ENCODE peak calls at places on chromosomes 16 and 17, in five cellular contexts. O is frontal cortex, C is NCI-H1436, Q is HFFc6, V is COLO829. K is an unnamed sample.
A peak's percentile ranks its signal among the peaks of the same experiment; 100 is the strongest.

GRCh38 chr17:35498429-35499178 is 38.9 kb downstream of the SLFN12L start:
- DNase-seq in Q (no peak), V (no peak), C (no peak), O (no peak), K (no peak)

GRCh38 chr17:61200349-61200735 is 199.3 kb upstream of the TBX2 start:
- DNase-seq in O (no peak), C (no peak), V (no peak), Q (no peak), K (no peak)

GRCh38 chr17:10046786-10047609 is 141.9 kb upstream of the RCVRN start:
- DNase-seq in Q (no peak), C (no peak), V (no peak), O (no peak), K (no peak)

GRCh38 chr16:56894331-56894917 is 29.4 kb downstream of the SLC12A3 start:
- DNase-seq in O (no peak), V (no peak), C (no peak), Q (no peak), K (no peak)

GRCh38 chr17:28180449-28180848 is 138.0 kb downstream of the NLK start:
- DNase-seq in O (no peak), V (no peak), C (no peak), Q (peak; percentile 39), K (no peak)

GRCh38 chr17:7789131-7789530 is 44.9 kb upstream of the KDM6B start:
- DNase-seq in V (no peak), Q (no peak), C (no peak), O (no peak), K (no peak)

GRCh38 chr16:11824362-11824761 is 27.0 kb downstream of the RSL1D1 start:
- DNase-seq in O (no peak), Q (peak; percentile 25), V (no peak), C (no peak), K (no peak)

GRCh38 chr17:77608431-77608830 is 350.1 kb upstream of the TNRC6C start:
- DNase-seq in C (no peak), O (no peak), Q (no peak), V (no peak), K (no peak)

GRCh38 chr16:71933017-71933416 is 37.7 kb downstream of the IST1 start:
- DNase-seq in C (no peak), V (no peak), Q (no peak), O (no peak), K (no peak)

GRCh38 chr17:27756467-27757371 is 43.6 kb downstream of the NOS2 start:
- DNase-seq in V (peak; percentile 18), O (no peak), C (peak; percentile 57), Q (peak; percentile 32), K (peak; percentile 71)

GRCh38 chr16:69329369-69330285 is 761 bp downstream of the PDF start:
- DNase-seq in V (no peak), Q (no peak), C (no peak), O (no peak), K (no peak)

GRCh38 chr16:10616744-10617640 is 36.6 kb upstream of the EMP2 start:
- DNase-seq in O (no peak), Q (peak; percentile 35), C (peak; percentile 9), V (peak; percentile 82), K (peak; percentile 66)

GRCh38 chr17:50396261-50397110 is 837 bp downstream of the LRRC59 start:
- DNase-seq in Q (peak; percentile 26), O (no peak), C (no peak), V (no peak), K (peak; percentile 30)

K was measured in SK-MEL-5.